ENCODE peak calls at places on chromosome 9, in five cellular contexts. V, T, I, P and H are unnamed samples. For H3K4me1, the result is how much of the 10 kb centered on the place peaks cover.

GRCh38 chr9:69945671-69946141 is 97.9 kb upstream of the MAMDC2 start:
- DNase-seq in I (no peak), V (no peak), T (peak), P (peak), H (peak)

GRCh38 chr9:127574089-127574921 is 37.8 kb upstream of the STXBP1 start:
- DNase-seq in P (no peak), I (peak), V (peak), T (no peak), H (no peak)

GRCh38 chr9:78860806-78861475 is 564.0 kb downstream of the PSAT1 start:
- DNase-seq in I (no peak), P (no peak), V (no peak), T (no peak), H (no peak)

GRCh38 chr9:8486095-8486494 is 686.5 kb upstream of the DMAC1 start:
- DNase-seq in P (peak), V (no peak), I (no peak), T (peak), H (no peak)

GRCh38 chr9:131011274-131012022 is 2.5 kb downstream of the LAMC3 start:
- DNase-seq in I (no peak), P (no peak), V (no peak), T (no peak), H (no peak)

GRCh38 chr9:101995231-101995630 is 256.8 kb upstream of the GRIN3A start:
- DNase-seq in I (peak), T (no peak), P (no peak), V (no peak), H (no peak)

GRCh38 chr9:129612815-129613519 is 7.9 kb downstream of the C9orf50 start:
- DNase-seq in I (no peak), T (no peak), V (no peak), P (peak), H (no peak)

GRCh38 chr9:84668204-84669007 is 1.1 kb upstream of the NTRK2 start:
- DNase-seq in I (peak), P (peak), T (peak), V (peak), H (no peak)

DNA sequence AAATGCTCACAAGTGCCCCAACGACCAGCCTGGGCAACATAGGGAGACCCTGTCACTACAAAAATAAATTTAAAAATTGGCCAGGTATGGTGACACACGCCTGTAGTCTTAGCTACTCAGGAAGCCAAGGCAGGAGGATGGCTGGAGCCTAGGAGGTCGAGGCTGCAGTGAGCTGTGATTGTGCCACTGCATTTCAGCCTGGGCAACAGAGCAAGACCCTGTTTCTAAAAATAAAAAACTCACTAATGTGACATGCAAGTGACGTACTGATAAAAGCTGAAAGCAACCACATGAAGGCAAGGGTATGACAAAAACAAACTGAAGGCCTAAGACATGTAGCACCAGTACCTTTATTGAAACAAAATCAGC is 81.1 kb downstream of the TLE1 start:
- DNase-seq in T (no peak), V (no peak), I (no peak), P (no peak), H (no peak)
- TF ChIP-seq POLR2A in T (no peak), V (no peak), I (no peak), P (no peak), H (no peak)

DNA sequence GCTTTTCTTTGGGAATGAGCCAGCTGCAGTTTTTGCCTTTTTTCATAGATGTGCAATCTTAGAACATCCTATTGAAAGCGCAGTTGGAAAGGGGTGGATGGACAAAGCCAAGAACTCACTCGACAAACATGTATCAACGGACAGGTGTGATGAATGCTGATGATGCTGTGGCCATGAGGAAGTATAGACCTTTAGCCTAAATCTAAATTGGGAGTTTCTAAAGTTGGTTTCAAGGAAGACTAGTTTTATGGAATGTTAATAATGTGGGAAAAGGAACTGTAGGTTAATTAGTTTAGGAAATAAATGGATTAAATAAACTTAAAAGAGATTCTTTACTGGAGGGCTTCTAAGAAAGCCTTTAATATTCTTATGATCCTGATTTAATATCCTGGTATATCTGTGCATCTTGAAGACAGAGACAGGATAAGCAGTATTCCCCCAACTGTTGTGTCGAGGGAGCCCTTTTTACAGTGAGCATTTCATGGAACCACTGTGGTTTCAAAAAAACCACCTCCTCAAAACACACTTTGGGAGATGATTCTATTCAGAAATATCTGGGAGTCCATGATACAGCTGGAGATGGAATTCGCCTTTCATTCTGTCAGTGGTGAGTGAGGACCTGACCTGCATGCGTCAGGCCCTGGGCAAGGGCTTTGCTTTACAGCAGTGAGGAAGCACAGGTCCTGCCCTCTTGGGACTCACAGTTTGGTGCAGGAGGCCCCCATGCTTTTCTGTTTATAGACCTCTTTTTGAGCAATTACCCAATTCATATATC is 82.6 kb downstream of the AOPEP start:
- DNase-seq in T (no peak), P (no peak), I (no peak), V (no peak), H (no peak)
- H3K4me1 ChIP-seq in T (under half), P (under half), I (half or more), V (under half), H (under half)

GRCh38 chr9:28741459-28741858 is 1168.2 kb upstream of the C9orf72 start:
- DNase-seq in I (no peak), P (no peak), T (no peak), V (no peak), H (no peak)
- H3K4me3 ChIP-seq in I (no peak), P (no peak), T (no peak), V (no peak), H (no peak)

GRCh38 chr9:135982499-135983264 is 21.5 kb upstream of the UBAC1 start:
- DNase-seq in I (no peak), V (no peak), P (no peak), T (no peak), H (no peak)
- TF ChIP-seq POLR2A in I (no peak), V (no peak), P (no peak), T (no peak), H (no peak)

DNA sequence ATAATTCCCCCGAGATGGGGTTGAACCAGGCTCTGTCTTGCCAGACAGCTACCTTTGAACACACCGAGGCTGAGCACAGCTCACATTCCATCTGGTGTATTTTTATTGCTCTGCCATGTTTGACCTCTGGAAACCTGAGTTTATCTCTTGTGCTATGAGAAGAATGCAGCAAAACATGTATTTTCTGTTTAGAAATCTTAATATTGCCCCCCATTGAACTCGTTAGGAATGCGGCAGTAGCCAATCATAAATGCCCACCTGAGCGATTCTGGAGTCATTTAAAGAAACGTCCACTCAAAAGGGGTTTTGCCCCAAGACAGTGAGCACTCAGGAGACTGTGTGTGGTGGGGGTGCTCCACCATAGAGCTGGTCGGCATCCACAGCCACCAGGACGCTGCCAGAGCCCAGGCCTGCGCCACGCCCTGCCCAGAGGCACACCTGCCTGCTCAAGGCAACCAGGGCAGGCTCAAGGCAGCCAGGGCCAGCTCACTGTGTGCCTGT is 26.9 kb downstream of the FGD3 start:
- DNase-seq in V (peak), I (no peak), T (no peak), P (no peak), H (no peak)
- H3K4me1 ChIP-seq in V (under half), I (under half), T (under half), P (under half), H (under half)